ENCODE peak calls at places on chromosomes 3 and 15, in four cellular contexts. V, Y, U and J are unnamed samples.
A peak's percentile ranks its signal among the peaks of the same experiment; 100 is the strongest.

GRCh38 chr3:101950510-101950909 is 101.2 kb downstream of the NFKBIZ start:
- DNase-seq in V (no peak), Y (peak; percentile 59), U (no peak), J (no peak)

GRCh38 chr15:51103330-51103729 is 8.6 kb upstream of the TNFAIP8L3 start:
- DNase-seq in U (no peak), V (no peak), Y (no peak), J (no peak)

GRCh38 chr3:106609666-106610301 is 741.0 kb upstream of the CBLB start:
- DNase-seq in V (peak; percentile 70), Y (peak; percentile 69), U (peak; percentile 78), J (peak; percentile 67)

GRCh38 chr3:48899298-48899697 is 616 bp upstream of the SLC25A20 start:
- DNase-seq in V (no peak), Y (no peak), U (no peak), J (no peak)

GRCh38 chr3:11624161-11624560 is 19.6 kb downstream of the VGLL4 start:
- DNase-seq in V (no peak), U (no peak), Y (no peak), J (no peak)

GRCh38 chr3:177594096-177594495 is 396.8 kb upstream of the TBL1XR1 start:
- DNase-seq in V (no peak), Y (no peak), U (no peak), J (no peak)

GRCh38 chr15:93584021-93584420 is 495.0 kb upstream of the RGMA start:
- DNase-seq in U (peak; percentile 5), Y (no peak), V (no peak), J (no peak)

GRCh38 chr15:90924375-90924774 is 8.0 kb downstream of the HDDC3 start:
- DNase-seq in V (no peak), U (no peak), Y (no peak), J (no peak)

GRCh38 chr3:192514081-192514753 is 213.1 kb downstream of the FGF12 start:
- DNase-seq in V (no peak), Y (peak; percentile 60), U (peak; percentile 5), J (peak; percentile 61)

GRCh38 chr3:115251509-115251908 is 104.4 kb upstream of the ZBTB20 start:
- DNase-seq in V (no peak), U (no peak), Y (no peak), J (no peak)

GRCh38 chr3:100268986-100269385 is 8.2 kb downstream of the TBC1D23 start:
- DNase-seq in Y (no peak), U (no peak), V (no peak), J (no peak)

GRCh38 chr15:92662797-92663196 is 7.2 kb upstream of the FAM174B start:
- DNase-seq in V (no peak), U (no peak), Y (no peak), J (no peak)

GRCh38 chr3:123027292-123028232 is at the start of gene SEMA5B:
- DNase-seq in U (peak; percentile 27), V (peak; percentile 45), Y (peak; percentile 43), J (peak; percentile 32)

GRCh38 chr3:45211466-45212094 is 14.5 kb downstream of the TMEM158 start:
- DNase-seq in Y (no peak), U (no peak), V (peak; percentile 68), J (no peak)

GRCh38 chr3:14863324-14864100 is 44.8 kb downstream of the FGD5 start:
- DNase-seq in V (no peak), U (no peak), Y (no peak), J (no peak)
- TF ChIP-seq CTCF in V (no peak), U (no peak), Y (peak; percentile 17), J (no peak)

GRCh38 chr3:141783632-141784031 is 20.4 kb downstream of the GRK7 start:
- DNase-seq in Y (no peak), V (no peak), U (no peak), J (no peak)

GRCh38 chr3:141777957-141778813 is 15.0 kb downstream of the GRK7 start:
- DNase-seq in V (no peak), Y (no peak), U (no peak), J (no peak)

GRCh38 chr3:141784096-141784495 is 20.9 kb downstream of the GRK7 start:
- DNase-seq in Y (no peak), U (no peak), V (no peak), J (no peak)

GRCh38 chr3:141779667-141780066 is 16.5 kb downstream of the GRK7 start:
- DNase-seq in Y (no peak), U (no peak), V (no peak), J (no peak)

DNA sequence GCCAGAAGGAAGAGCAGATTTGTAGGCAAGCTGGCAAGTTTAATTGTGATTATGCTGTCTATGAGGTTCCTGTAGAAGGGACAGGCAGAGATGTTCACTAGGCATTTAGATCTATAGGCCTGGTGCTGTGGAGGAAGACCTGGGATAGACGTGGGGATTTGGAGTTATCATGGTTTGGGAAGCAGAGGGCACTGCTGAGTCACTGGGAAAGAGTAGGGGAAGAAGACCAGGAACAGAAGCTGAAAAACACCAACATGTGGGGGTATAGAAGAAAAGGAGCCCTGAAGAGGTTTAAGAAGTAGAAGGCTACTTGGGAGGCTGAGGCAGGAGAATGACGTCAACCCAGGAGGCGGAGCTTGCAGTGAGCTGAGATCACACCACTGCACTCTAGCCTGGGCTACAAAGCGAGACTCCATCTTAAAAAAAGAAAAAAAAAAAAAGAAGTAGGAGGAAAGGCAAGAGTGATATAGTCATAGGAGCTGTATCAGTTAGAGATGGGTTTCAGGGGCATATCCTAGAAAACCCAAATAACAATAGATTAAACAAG is 19.3 kb downstream of the GRK7 start:
- DNase-seq in V (no peak), Y (no peak), U (peak; percentile 25), J (no peak)
- TF ChIP-seq CTCF in V (no peak), Y (no peak), U (no peak), J (no peak)

GRCh38 chr3:27356976-27357375 is 12.2 kb downstream of the NEK10 start:
- DNase-seq in Y (no peak), V (no peak), U (no peak), J (no peak)

GRCh38 chr3:27354588-27355203 is 14.5 kb downstream of the NEK10 start:
- DNase-seq in U (peak; percentile 71), V (no peak), Y (no peak), J (no peak)

GRCh38 chr3:27360113-27361078 is 8.8 kb downstream of the NEK10 start:
- DNase-seq in Y (peak; percentile 66), U (peak; percentile 65), V (no peak), J (no peak)

GRCh38 chr3:27358372-27358771 is 10.8 kb downstream of the NEK10 start:
- DNase-seq in Y (no peak), U (no peak), V (no peak), J (no peak)

GRCh38 chr3:27357665-27358258 is 11.4 kb downstream of the NEK10 start:
- DNase-seq in U (peak; percentile 67), V (peak; percentile 61), Y (peak; percentile 69), J (no peak)
- TF ChIP-seq CTCF in U (peak; percentile 39), V (peak; percentile 45), Y (no peak), J (peak; percentile 43)

GRCh38 chr3:80308637-80309036 is 540.8 kb upstream of the ROBO1 start:
- DNase-seq in U (no peak), V (no peak), Y (no peak), J (no peak)

DNA sequence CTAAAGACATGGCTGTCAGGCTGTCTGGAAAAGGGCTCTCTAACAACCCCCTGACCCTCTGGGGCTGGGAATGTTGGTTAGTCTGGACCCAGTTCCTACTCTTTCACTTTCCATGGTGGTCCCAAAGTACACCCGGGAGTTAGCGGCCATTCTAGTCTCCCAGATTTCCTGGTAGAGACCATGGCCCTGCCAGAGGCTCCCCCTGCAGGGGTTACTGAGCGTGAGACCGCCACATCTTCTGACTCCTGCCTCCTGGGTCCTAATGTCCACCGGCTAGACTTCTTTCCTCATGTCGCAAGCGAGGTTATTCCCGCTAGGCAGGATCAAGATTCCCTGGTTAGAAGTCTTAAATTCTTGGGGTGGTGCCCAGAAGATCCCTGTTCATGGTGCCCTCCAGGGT is 540.0 kb upstream of the ROBO1 start:
- DNase-seq in Y (no peak), U (no peak), V (no peak), J (no peak)
- TF ChIP-seq CTCF in Y (no peak), U (no peak), V (no peak), J (no peak)

GRCh38 chr3:127791221-127791913 is 30.9 kb downstream of the MGLL start:
- DNase-seq in Y (peak; percentile 75), U (peak; percentile 71), V (no peak), J (peak; percentile 46)
- TF ChIP-seq CTCF in Y (no peak), U (no peak), V (no peak), J (no peak)